ENCODE peak calls at places on chromosomes 1 and 21, in seven cellular contexts. S, O, T, Z, X, K and Y are unnamed samples.

GRCh38 chr1:12690156-12690555 is 25.8 kb upstream of the AADACL3 start:
- DNase-seq in S (no peak), O (no peak), T (no peak), Z (no peak), X (no peak), K (no peak), Y (no peak)

GRCh38 chr1:43968348-43968948 is 1.4 kb upstream of the DPH2 start:
- DNase-seq in S (no peak), O (no peak), T (no peak), Z (no peak), X (peak), K (no peak), Y (no peak)

GRCh38 chr1:14656384-14656937 is 58.0 kb downstream of the KAZN start:
- DNase-seq in S (no peak), O (no peak), T (no peak), Z (no peak), X (no peak), K (no peak), Y (no peak)

GRCh38 chr1:17588048-17588781 is 48.7 kb downstream of the ARHGEF10L start:
- DNase-seq in S (no peak), O (no peak), T (no peak), Z (no peak), X (peak), K (peak), Y (no peak)

GRCh38 chr1:42943166-42943565 is 15.5 kb downstream of the SLC2A1 start:
- DNase-seq in S (no peak), O (no peak), T (no peak), Z (no peak), X (no peak), K (no peak), Y (no peak)

GRCh38 chr1:30790850-30791778 is 33.5 kb upstream of the LAPTM5 start:
- DNase-seq in S (no peak), O (no peak), T (no peak), Z (no peak), X (no peak), K (no peak), Y (no peak)

GRCh38 chr1:3917761-3918160 is 17.7 kb upstream of the C1orf174 start:
- DNase-seq in S (no peak), O (no peak), T (no peak), Z (no peak), X (no peak), K (no peak), Y (no peak)

GRCh38 chr1:226404063-226404903 is 3.6 kb downstream of the PARP1 start:
- DNase-seq in S (no peak), O (no peak), T (no peak), Z (no peak), X (no peak), K (no peak), Y (no peak)

GRCh38 chr1:12383001-12383400 is 153.2 kb downstream of the VPS13D start:
- DNase-seq in S (no peak), O (no peak), T (no peak), Z (no peak), X (no peak), K (no peak), Y (no peak)

GRCh38 chr1:37726746-37727145 is 34.4 kb downstream of the CDCA8 start:
- DNase-seq in S (no peak), O (no peak), T (no peak), Z (no peak), X (no peak), K (no peak), Y (no peak)

GRCh38 chr21:32350981-32351380 is 41.8 kb downstream of the URB1 start:
- DNase-seq in S (no peak), O (no peak), T (no peak), Z (no peak), X (no peak), K (no peak), Y (no peak)

GRCh38 chr1:223828162-223828848 is 17.4 kb downstream of the TP53BP2 start:
- DNase-seq in S (no peak), O (no peak), T (no peak), Z (no peak), X (no peak), K (no peak), Y (no peak)

GRCh38 chr1:59682405-59683080 is 132.2 kb upstream of the HOOK1 start:
- DNase-seq in S (no peak), O (no peak), T (no peak), Z (no peak), X (no peak), K (no peak), Y (no peak)

GRCh38 chr1:93607814-93608187 is 73.8 kb downstream of the BCAR3 start:
- DNase-seq in S (peak), O (no peak), T (no peak), Z (no peak), X (no peak), K (no peak), Y (no peak)

GRCh38 chr1:186308264-186309060 is 66.6 kb downstream of the TPR start:
- DNase-seq in S (no peak), O (no peak), T (no peak), Z (no peak), X (no peak), K (no peak), Y (no peak)

GRCh38 chr1:112715264-112716053 is at the start of gene PPM1J:
- DNase-seq in S (peak), O (peak), T (peak), Z (peak), X (peak), K (peak), Y (peak)